ENCODE peak calls at places on chromosomes 12 and 14, in eight cellular contexts. B is astrocyte of the cerebellum, Q is Peyer's patch, G is fibroblast of lung, O is progenitor cell of endocrine pancreas, R is BE2C, I is foreskin keratinocyte, D is choroid plexus epithelial cell. P is an unnamed sample.

GRCh38 chr12:49055978-49056754 is 4.4 kb downstream of the KMT2D start:
- DNase-seq in G (peak; percentile 68), I (no peak), B (peak; percentile 38), Q (no peak), R (peak; percentile 62), O (no peak), D (peak; percentile 91), P (peak; percentile 87)

GRCh38 chr12:47223848-47224213 is 144.1 kb upstream of the AMIGO2 start:
- DNase-seq in R (no peak), O (no peak), D (peak; percentile 57), Q (no peak), G (peak; percentile 39), I (no peak), B (no peak), P (no peak)

GRCh38 chr14:33737446-33737845 is 213.4 kb downstream of the EGLN3 start:
- DNase-seq in I (peak; percentile 47), B (no peak), D (no peak), Q (no peak), O (no peak), R (no peak), G (peak; percentile 95), P (no peak)

GRCh38 chr14:81466854-81467253 is 66.7 kb upstream of the STON2 start:
- DNase-seq in B (no peak), R (no peak), D (no peak), Q (no peak), O (no peak), I (no peak), G (no peak), P (no peak)

GRCh38 chr12:9969673-9970072 is 1.5 kb upstream of the CLEC12A start:
- DNase-seq in D (no peak), R (no peak), O (no peak), G (no peak), Q (no peak), B (no peak), I (no peak), P (no peak)

GRCh38 chr12:100473716-100474150 is at the start of gene NR1H4:
- DNase-seq in G (peak; percentile 75), D (peak; percentile 82), I (no peak), Q (no peak), O (no peak), B (peak; percentile 40), R (no peak), P (no peak)

GRCh38 chr12:71426030-71426570 is 13.5 kb upstream of the LGR5 start:
- DNase-seq in Q (no peak), G (no peak), O (no peak), D (peak; percentile 15), R (no peak), B (no peak), I (no peak), P (no peak)

GRCh38 chr12:75727577-75727976 is 216.2 kb upstream of the KRR1 start:
- DNase-seq in R (no peak), I (no peak), B (no peak), O (no peak), D (peak; percentile 32), G (no peak), Q (no peak), P (no peak)

GRCh38 chr12:107364875-107365518 is 271.6 kb upstream of the CRY1 start:
- DNase-seq in D (no peak), R (no peak), B (no peak), G (no peak), I (no peak), O (no peak), Q (no peak), P (no peak)

GRCh38 chr14:66045572-66046021 is 440.6 kb upstream of the CCDC196 start:
- DNase-seq in D (peak; percentile 15), O (no peak), B (no peak), I (no peak), Q (no peak), R (no peak), G (peak; percentile 57), P (no peak)

GRCh38 chr12:78584695-78585094 is 279.9 kb upstream of the SYT1 start:
- DNase-seq in I (no peak), O (no peak), R (peak; percentile 38), B (no peak), Q (no peak), G (peak; percentile 16), D (peak; percentile 35), P (no peak)

GRCh38 chr14:95240859-95241813 is 78.6 kb downstream of the CLMN start:
- DNase-seq in G (no peak), O (no peak), R (no peak), D (no peak), Q (no peak), B (no peak), I (no peak), P (no peak)

GRCh38 chr12:94280063-94280462 is 131.7 kb downstream of the PLXNC1 start:
- DNase-seq in D (no peak), Q (no peak), I (no peak), G (no peak), O (no peak), B (no peak), R (no peak), P (no peak)

GRCh38 chr12:94284859-94285258 is 136.5 kb downstream of the PLXNC1 start:
- DNase-seq in I (no peak), B (no peak), Q (no peak), R (no peak), O (no peak), G (no peak), D (no peak), P (no peak)

GRCh38 chr12:94284046-94284445 is 135.7 kb downstream of the PLXNC1 start:
- DNase-seq in D (no peak), I (no peak), B (no peak), Q (no peak), R (no peak), G (no peak), O (no peak), P (no peak)

GRCh38 chr12:94285954-94286579 is 137.7 kb downstream of the PLXNC1 start:
- DNase-seq in I (no peak), B (no peak), Q (no peak), D (no peak), O (no peak), R (peak; percentile 30), G (no peak), P (no peak)

GRCh38 chr12:94282675-94283074 is 134.3 kb downstream of the PLXNC1 start:
- DNase-seq in B (no peak), R (no peak), O (no peak), I (no peak), G (no peak), Q (no peak), D (peak; percentile 40), P (no peak)
- TF ChIP-seq CTCF in B (no peak), R (no peak), O (no peak), I (no peak), G (no peak), Q (no peak), D (no peak), P (no peak)

DNA sequence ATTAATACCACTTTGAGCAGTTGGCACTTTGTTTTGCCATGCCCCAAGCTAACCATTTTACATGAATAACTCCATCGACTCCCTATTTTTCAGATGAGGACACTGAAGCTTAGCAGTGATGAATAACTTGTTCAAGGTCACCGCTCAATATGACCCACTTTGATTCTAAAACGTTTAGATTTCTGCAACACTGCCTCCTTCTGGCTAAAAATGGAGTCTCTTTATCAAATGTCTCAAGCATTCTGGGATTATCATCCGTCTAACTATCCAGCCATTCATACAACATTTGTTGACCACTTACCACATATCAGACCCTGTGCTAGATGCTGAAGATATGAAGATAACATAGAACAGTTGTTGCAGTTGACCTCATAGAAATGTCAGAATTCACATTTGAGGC is 298.0 kb downstream of the PPFIA2 start:
- DNase-seq in Q (no peak), D (no peak), I (no peak), B (no peak), O (no peak), R (no peak), G (no peak), P (no peak)
- TF ChIP-seq CTCF in Q (no peak), D (peak; percentile 22), I (peak; percentile 9), B (no peak), O (peak; percentile 31), R (peak; percentile 24), G (no peak), P (no peak)

GRCh38 chr12:7189398-7190267 is at the start of gene PEX5:
- DNase-seq in I (peak; percentile 74), G (peak; percentile 93), O (peak; percentile 81), Q (peak; percentile 93), D (peak; percentile 96), R (peak; percentile 91), B (peak; percentile 84), P (peak; percentile 95)
- TF ChIP-seq CTCF in I (no peak), G (no peak), O (no peak), Q (no peak), D (no peak), R (no peak), B (no peak), P (no peak)

GRCh38 chr14:100902295-100902694 is 1.2 kb downstream of the RTL1 start:
- DNase-seq in D (no peak), I (no peak), Q (no peak), R (no peak), B (no peak), O (no peak), G (no peak), P (peak; percentile 26)
- TF ChIP-seq CTCF in D (peak; percentile 37), I (peak; percentile 32), Q (no peak), R (peak; percentile 34), B (peak; percentile 34), O (peak; percentile 63), G (peak; percentile 23), P (no peak)

GRCh38 chr14:92484132-92484823 is 29.3 kb upstream of the RIN3 start:
- DNase-seq in O (no peak), G (no peak), R (no peak), I (no peak), B (no peak), Q (no peak), D (no peak), P (no peak)

GRCh38 chr14:92481811-92482559 is 31.6 kb upstream of the RIN3 start:
- DNase-seq in I (no peak), Q (no peak), B (no peak), G (no peak), D (no peak), R (no peak), O (no peak), P (no peak)

GRCh38 chr14:92482621-92483319 is 30.8 kb upstream of the RIN3 start:
- DNase-seq in R (no peak), I (no peak), O (no peak), G (no peak), Q (no peak), B (no peak), D (no peak), P (no peak)

GRCh38 chr14:92480856-92481255 is 32.7 kb upstream of the RIN3 start:
- DNase-seq in I (no peak), R (no peak), G (no peak), B (no peak), Q (no peak), O (no peak), D (no peak), P (no peak)

GRCh38 chr14:92481386-92481785 is 32.2 kb upstream of the RIN3 start:
- DNase-seq in R (no peak), I (no peak), B (peak; percentile 88), Q (no peak), D (peak; percentile 84), O (no peak), G (peak; percentile 62), P (no peak)
- TF ChIP-seq CTCF in R (no peak), I (peak; percentile 34), B (peak; percentile 39), Q (no peak), D (peak; percentile 72), O (no peak), G (peak; percentile 44), P (no peak)

P was measured in GM13976.